ENCODE peak calls at places on chromosomes 11 and 22, in eight cellular contexts. K is OCI-LY7, X is AG10803, R is lower lobe of right lung, G is fibroblast of pulmonary artery, Q is ovary, W is uterus, J is Caco-2. M is an unnamed sample.

GRCh38 chr22:21760640-21761039 is 25.0 kb upstream of the YPEL1 start:
- DNase-seq in G (peak; percentile 38), K (no peak), W (no peak), R (no peak), J (no peak), Q (no peak), X (peak; percentile 66), M (peak; percentile 78)

GRCh38 chr11:67996622-67997459 is 7.1 kb downstream of the UNC93B1 start:
- DNase-seq in X (peak; percentile 36), G (peak; percentile 39), K (peak; percentile 89), Q (no peak), R (peak; percentile 87), J (peak; percentile 82), W (no peak), M (peak; percentile 17)

GRCh38 chr11:121467965-121468364 is 15.2 kb upstream of the SORL1-AS1 start:
- DNase-seq in W (peak; percentile 46), J (no peak), X (no peak), G (no peak), R (no peak), Q (no peak), K (no peak), M (no peak)

GRCh38 chr22:36102995-36103394 is 57.6 kb downstream of the APOL3 start:
- DNase-seq in R (no peak), X (no peak), W (no peak), K (peak; percentile 18), J (no peak), Q (no peak), G (no peak), M (no peak)

GRCh38 chr11:63698976-63699733 is 17.9 kb downstream of the RTN3 start:
- DNase-seq in W (no peak), Q (no peak), X (no peak), K (no peak), G (no peak), J (no peak), R (no peak), M (no peak)

GRCh38 chr11:108368134-108368533 is 99.2 kb downstream of the C11orf65 start:
- DNase-seq in X (peak; percentile 25), Q (no peak), R (no peak), G (peak; percentile 13), K (no peak), W (no peak), J (no peak), M (peak; percentile 20)

GRCh38 chr11:102279641-102280170 is 37.6 kb upstream of the BIRC3 start:
- DNase-seq in K (no peak), X (peak; percentile 69), J (no peak), W (no peak), G (peak; percentile 64), R (no peak), Q (no peak), M (peak; percentile 68)

GRCh38 chr11:69471329-69472052 is 10.0 kb upstream of the LINC01488 start:
- DNase-seq in X (peak; percentile 18), J (no peak), W (no peak), Q (no peak), K (no peak), R (peak; percentile 31), G (peak; percentile 70), M (peak; percentile 23)

GRCh38 chr11:70739811-70740474 is 341.6 kb downstream of the CTTN start:
- DNase-seq in R (peak; percentile 21), Q (no peak), J (no peak), G (no peak), W (no peak), K (no peak), X (no peak), M (no peak)

GRCh38 chr22:42946551-42947198 is 68.3 kb downstream of the PACSIN2 start:
- DNase-seq in R (no peak), G (no peak), W (no peak), J (no peak), X (peak; percentile 19), K (no peak), Q (no peak), M (no peak)

GRCh38 chr11:111814106-111814505 is 47.9 kb upstream of the PPP2R1B start:
- DNase-seq in G (no peak), K (no peak), W (no peak), X (no peak), J (no peak), Q (no peak), R (no peak), M (no peak)

GRCh38 chr22:46054091-46054877 is 77.3 kb upstream of the WNT7B start:
- DNase-seq in R (peak; percentile 75), Q (peak; percentile 84), G (peak; percentile 77), W (peak; percentile 85), K (peak; percentile 80), J (peak; percentile 21), X (peak; percentile 88), M (peak; percentile 83)

GRCh38 chr22:45240810-45241631 is at the start of gene KIAA0930:
- DNase-seq in X (peak; percentile 59), Q (peak; percentile 85), J (peak; percentile 80), R (peak; percentile 86), W (peak; percentile 84), G (peak; percentile 71), K (peak; percentile 90), M (peak; percentile 61)

GRCh38 chr11:44047931-44048431 is at the start of gene ACCSL:
- DNase-seq in W (no peak), Q (no peak), G (no peak), K (no peak), X (no peak), R (no peak), J (no peak), M (peak; percentile 23)

GRCh38 chr11:94201004-94201465 is 72.4 kb downstream of the PANX1 start:
- DNase-seq in X (peak; percentile 71), G (no peak), K (no peak), W (no peak), Q (no peak), J (peak; percentile 64), R (no peak), M (peak; percentile 92)

GRCh38 chr11:124893781-124894401 is 3.8 kb downstream of the ROBO4 start:
- DNase-seq in Q (no peak), J (no peak), K (no peak), R (no peak), G (no peak), X (no peak), W (no peak), M (no peak)

GRCh38 chr11:126489791-126490190 is 134.3 kb downstream of the ST3GAL4 start:
- DNase-seq in J (no peak), Q (no peak), G (no peak), R (no peak), K (no peak), X (no peak), W (no peak), M (no peak)

GRCh38 chr22:40403651-40404050 is 33.3 kb downstream of the SGSM3 start:
- DNase-seq in R (peak; percentile 16), W (no peak), X (no peak), K (no peak), Q (no peak), G (no peak), J (no peak), M (no peak)

GRCh38 chr22:46996595-46997310 is 234.3 kb downstream of the TBC1D22A start:
- DNase-seq in G (no peak), W (no peak), K (no peak), X (no peak), Q (no peak), R (no peak), J (no peak), M (no peak)

GRCh38 chr22:27985323-27986275 is 66.5 kb upstream of the PITPNB start:
- DNase-seq in X (no peak), R (no peak), W (no peak), Q (no peak), K (peak; percentile 77), G (no peak), J (no peak), M (no peak)

GRCh38 chr11:134032501-134033091 is 36.3 kb upstream of the JAM3 start:
- DNase-seq in Q (peak; percentile 25), G (no peak), X (peak; percentile 35), J (no peak), W (no peak), R (peak; percentile 49), K (no peak), M (no peak)

GRCh38 chr11:819943-820649 is 1.4 kb downstream of the PNPLA2 start:
- DNase-seq in X (peak; percentile 59), G (peak; percentile 75), W (peak; percentile 76), Q (peak; percentile 69), K (peak; percentile 92), J (peak; percentile 92), R (peak; percentile 97), M (no peak)
- H3K4me3 ChIP-seq in X (peak overlapping the region; percentile 78), G (peak overlapping the region; percentile 70), W (peak overlapping the region; percentile 46), Q (peak overlapping the region; percentile 86), K (peak overlapping the region; percentile 76), J (peak overlapping the region; percentile 86), R (peak overlapping the region; percentile 68), M (peak overlapping the region; percentile 65)

DNA sequence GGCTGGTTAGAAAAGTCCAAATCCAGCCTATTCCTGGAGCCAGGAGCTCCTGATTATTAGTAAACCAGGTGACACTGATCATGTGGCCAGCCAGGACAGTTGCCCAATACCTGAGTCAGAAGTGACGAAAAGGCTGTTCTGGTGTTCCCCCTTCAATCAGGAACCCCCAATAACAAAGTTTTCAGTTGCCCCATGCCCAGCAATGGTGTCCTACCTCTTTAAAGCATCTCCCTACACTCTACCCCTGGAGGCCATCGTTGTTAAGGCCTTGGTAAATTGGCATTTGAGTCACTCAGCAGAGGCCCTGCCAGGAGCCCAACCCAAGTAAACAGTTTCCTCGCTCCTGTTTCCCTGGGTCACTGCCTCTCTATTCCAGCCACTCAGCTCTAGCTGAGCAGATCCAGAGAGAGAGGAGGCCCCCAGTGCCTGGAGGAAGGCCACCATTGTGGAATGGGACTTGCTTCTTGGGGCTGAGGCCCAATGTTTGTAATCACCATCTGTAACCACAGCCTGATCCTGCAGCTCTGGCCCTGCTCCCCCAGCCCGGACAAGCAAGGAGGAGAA is 25.0 kb downstream of the ARHGAP1 start:
- DNase-seq in J (no peak), X (peak; percentile 82), R (no peak), G (peak; percentile 59), Q (peak; percentile 56), K (no peak), W (peak; percentile 70), M (peak; percentile 72)
- TF ChIP-seq CTCF in J (no peak), X (peak; percentile 32), R (no peak), G (peak; percentile 4), Q (no peak), K (no peak), W (no peak), M (peak; percentile 20)

DNA sequence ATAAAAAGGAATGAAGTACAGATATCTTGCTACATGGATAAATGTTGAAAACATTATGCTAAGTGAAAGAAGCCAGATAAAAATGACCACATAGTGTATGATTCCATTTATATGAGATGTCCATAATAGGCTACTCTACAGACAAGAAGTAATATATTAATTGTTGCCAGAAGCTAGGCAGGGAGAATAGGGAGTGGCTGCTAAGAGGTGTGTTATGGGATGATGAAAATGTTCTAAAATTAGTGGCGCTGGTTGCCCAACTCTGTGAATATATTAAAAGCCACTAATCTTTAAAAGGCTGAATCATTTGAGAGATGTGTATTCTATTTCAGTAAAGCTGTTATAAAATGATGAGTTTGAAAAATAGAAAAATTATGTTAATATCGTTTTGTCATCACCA is 144.4 kb downstream of the NCAM1 start:
- DNase-seq in J (no peak), W (no peak), R (no peak), K (no peak), X (peak; percentile 8), G (no peak), Q (no peak), M (no peak)
- H3K4me3 ChIP-seq in J (no peak overlapping the region), W (no peak overlapping the region), R (no peak overlapping the region), K (no peak overlapping the region), X (no peak overlapping the region), G (no peak overlapping the region), Q (no peak overlapping the region), M (no peak overlapping the region)

DNA sequence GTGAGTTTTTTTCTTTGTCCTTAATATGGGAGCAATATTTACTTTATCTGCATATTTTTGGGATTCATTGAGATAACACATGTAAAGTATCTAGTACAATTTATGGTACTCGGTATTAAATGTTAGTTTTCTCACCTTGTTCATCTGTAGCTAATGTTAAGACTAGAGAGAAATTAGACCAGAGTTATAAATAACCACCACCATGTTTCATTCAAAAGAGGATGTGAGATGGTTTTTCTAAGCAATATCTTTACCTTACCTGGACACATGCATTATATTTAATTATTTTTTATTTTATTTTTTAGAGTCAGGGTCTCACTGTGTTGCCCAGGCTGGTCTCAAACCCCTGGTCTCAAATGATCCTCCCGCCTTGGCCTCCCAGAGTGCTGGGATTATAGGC is 18.4 kb downstream of the ARHGAP42 start:
- DNase-seq in R (no peak), Q (no peak), W (no peak), X (no peak), J (no peak), K (no peak), G (no peak), M (no peak)
- TF ChIP-seq CTCF in R (no peak), Q (no peak), W (no peak), X (no peak), J (no peak), K (no peak), G (no peak), M (no peak)